ENCODE peak calls at places on chromosomes 7 and 10, in ten cellular contexts. I is fibroblast of lung, L is HCT116, A is colonic mucosa, R is SK-N-SH, F is GM23338, M is IMR-90, D is body of pancreas, W is cardiac muscle cell, Y is endodermal cell. K is an unnamed sample.

GRCh38 chr7:30708983-30709382 is 26.7 kb upstream of the CRHR2 start:
- DNase-seq in Y (no peak), A (no peak), F (no peak), L (no peak), I (no peak), R (no peak), W (peak; percentile 85), D (peak; percentile 14), M (no peak), K (no peak)

GRCh38 chr7:143882020-143882610 is 19.9 kb downstream of the TCAF1 start:
- DNase-seq in D (peak; percentile 40), L (no peak), M (peak; percentile 59), I (peak; percentile 68), R (peak; percentile 81), F (peak; percentile 74), A (peak; percentile 44), W (peak; percentile 91), Y (peak; percentile 87), K (no peak)

GRCh38 chr7:29841926-29842671 is 35.8 kb downstream of the WIPF3 start:
- DNase-seq in L (no peak), M (no peak), R (no peak), F (no peak), W (no peak), I (no peak), D (no peak), Y (no peak), A (no peak), K (no peak)

GRCh38 chr7:123883154-123883553 is 38.2 kb downstream of the HYAL4 start:
- DNase-seq in D (no peak), A (no peak), F (no peak), Y (no peak), L (no peak), I (no peak), W (no peak), R (no peak), M (no peak), K (no peak)

GRCh38 chr10:91627344-91628102 is 5.3 kb downstream of the PPP1R3C start:
- DNase-seq in Y (no peak), F (no peak), M (no peak), W (no peak), D (no peak), A (no peak), R (no peak), L (no peak), I (no peak), K (no peak)

GRCh38 chr10:86090807-86091206 is 275.8 kb downstream of the GRID1 start:
- DNase-seq in D (no peak), M (no peak), R (no peak), W (no peak), A (no peak), F (no peak), I (no peak), Y (peak; percentile 78), L (no peak), K (no peak)

GRCh38 chr10:131933016-131933694 is 32.3 kb downstream of the PPP2R2D start:
- DNase-seq in L (no peak), I (no peak), Y (no peak), A (peak; percentile 30), W (no peak), M (no peak), F (no peak), D (no peak), R (no peak), K (no peak)

GRCh38 chr7:137443616-137444015 is 100.1 kb upstream of the PTN start:
- DNase-seq in F (no peak), L (no peak), Y (no peak), M (peak; percentile 71), I (peak; percentile 95), R (no peak), A (no peak), D (no peak), W (peak; percentile 60), K (peak; percentile 21)

GRCh38 chr7:128265156-128265905 is 24.3 kb downstream of the LEP start:
- DNase-seq in R (peak; percentile 79), F (no peak), I (no peak), A (no peak), M (no peak), W (no peak), D (no peak), Y (no peak), L (no peak), K (no peak)

GRCh38 chr7:128268233-128268632 is 27.2 kb downstream of the LEP start:
- DNase-seq in L (no peak), M (no peak), W (no peak), Y (no peak), R (no peak), I (no peak), F (no peak), D (no peak), A (no peak), K (no peak)

GRCh38 chr7:128265906-128266300 is 24.8 kb downstream of the LEP start:
- DNase-seq in I (no peak), L (no peak), Y (no peak), R (peak; percentile 64), D (no peak), M (no peak), F (no peak), W (no peak), A (no peak), K (no peak)

GRCh38 chr7:128266529-128266890 is 25.4 kb downstream of the LEP start:
- DNase-seq in Y (no peak), D (no peak), I (no peak), W (no peak), A (no peak), R (no peak), M (no peak), L (no peak), F (no peak), K (no peak)

DNA sequence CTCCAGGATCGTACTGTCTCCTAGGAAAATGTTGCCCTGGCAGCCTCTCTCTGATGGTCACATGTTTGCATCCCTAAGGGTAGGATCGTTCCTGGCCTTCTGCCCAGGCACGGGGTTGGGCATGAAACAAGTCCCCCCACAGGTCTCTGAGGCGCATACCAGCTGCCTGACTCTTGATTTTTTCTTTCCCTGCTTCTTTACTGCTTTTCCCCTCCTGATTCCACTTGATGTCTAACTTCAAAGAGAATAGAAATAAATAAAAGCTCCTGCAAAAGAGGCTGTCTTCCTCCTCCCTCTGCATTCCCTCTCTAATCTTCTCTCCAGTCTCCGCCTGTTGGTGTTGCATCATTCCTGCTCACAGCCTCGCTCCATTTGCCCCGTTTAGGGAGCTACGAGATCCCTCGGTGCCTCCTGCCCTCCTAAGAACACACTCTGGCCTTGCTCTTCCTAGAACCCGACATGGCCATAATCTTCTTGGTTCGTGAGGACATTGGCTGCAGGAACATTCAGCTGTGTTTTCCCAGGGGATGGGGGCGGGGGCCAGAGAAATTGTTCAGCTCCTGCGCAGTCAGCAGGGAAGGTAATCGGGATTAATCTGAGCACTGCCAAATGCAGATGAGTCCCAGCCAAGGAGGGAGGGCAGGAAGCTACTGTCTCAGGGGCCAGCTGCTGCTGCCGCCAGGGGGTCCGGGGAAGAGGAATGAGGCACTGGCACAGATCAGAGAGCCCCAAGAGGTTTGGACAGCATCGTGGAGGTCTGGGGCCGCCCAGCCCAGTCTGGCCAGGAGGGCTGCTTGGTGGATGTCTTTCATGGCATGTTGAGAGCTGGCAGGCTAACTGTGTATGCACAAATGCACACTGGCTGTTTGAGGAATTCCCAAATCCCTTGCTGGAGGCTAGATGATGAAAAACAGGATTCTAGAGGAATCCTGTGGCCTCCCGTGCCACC is 26.1 kb downstream of the LEP start:
- DNase-seq in F (peak; percentile 81), A (peak; percentile 56), I (peak; percentile 70), Y (peak; percentile 89), W (peak; percentile 87), R (peak; percentile 90), M (peak; percentile 45), D (peak; percentile 63), L (no peak), K (peak; percentile 18)
- TF ChIP-seq CTCF in F (peak; percentile 22), A (no peak), I (no peak), Y (peak; percentile 60), W (peak; percentile 27), R (peak; percentile 34), M (no peak), D (no peak), L (no peak), K (no peak)

GRCh38 chr7:157056957-157057902 is 46.8 kb upstream of the MNX1 start:
- DNase-seq in W (no peak), Y (no peak), I (no peak), R (no peak), M (no peak), D (no peak), A (no peak), F (no peak), L (no peak), K (no peak)
- H3K27me3 ChIP-seq in W (no peaks in the 10 kb centered on the region), Y (no peaks in the 10 kb centered on the region), I (no peaks in the 10 kb centered on the region), R (peaks cover 66% of the 10 kb centered on the region), M (peaks cover 18% of the 10 kb centered on the region), D (no peaks in the 10 kb centered on the region), A (no peaks in the 10 kb centered on the region), F (no peaks in the 10 kb centered on the region), L (no peaks in the 10 kb centered on the region), K (peaks cover 2% of the 10 kb centered on the region)

GRCh38 chr10:128086003-128086863 is 40.0 kb downstream of the MKI67 start:
- DNase-seq in R (no peak), A (no peak), F (no peak), L (no peak), D (no peak), W (no peak), I (no peak), M (no peak), Y (peak; percentile 44), K (no peak)

GRCh38 chr10:128087146-128087883 is 38.9 kb downstream of the MKI67 start:
- DNase-seq in L (no peak), A (no peak), M (no peak), D (no peak), Y (no peak), R (no peak), W (no peak), I (no peak), F (no peak), K (no peak)

GRCh38 chr10:128084991-128085390 is 41.2 kb downstream of the MKI67 start:
- DNase-seq in W (no peak), D (no peak), A (no peak), R (no peak), Y (peak; percentile 40), F (no peak), L (no peak), M (no peak), I (no peak), K (no peak)

GRCh38 chr10:128091636-128092210 is 34.5 kb downstream of the MKI67 start:
- DNase-seq in L (no peak), Y (peak; percentile 83), M (no peak), F (peak; percentile 80), W (no peak), A (no peak), D (no peak), R (no peak), I (no peak), K (no peak)

DNA sequence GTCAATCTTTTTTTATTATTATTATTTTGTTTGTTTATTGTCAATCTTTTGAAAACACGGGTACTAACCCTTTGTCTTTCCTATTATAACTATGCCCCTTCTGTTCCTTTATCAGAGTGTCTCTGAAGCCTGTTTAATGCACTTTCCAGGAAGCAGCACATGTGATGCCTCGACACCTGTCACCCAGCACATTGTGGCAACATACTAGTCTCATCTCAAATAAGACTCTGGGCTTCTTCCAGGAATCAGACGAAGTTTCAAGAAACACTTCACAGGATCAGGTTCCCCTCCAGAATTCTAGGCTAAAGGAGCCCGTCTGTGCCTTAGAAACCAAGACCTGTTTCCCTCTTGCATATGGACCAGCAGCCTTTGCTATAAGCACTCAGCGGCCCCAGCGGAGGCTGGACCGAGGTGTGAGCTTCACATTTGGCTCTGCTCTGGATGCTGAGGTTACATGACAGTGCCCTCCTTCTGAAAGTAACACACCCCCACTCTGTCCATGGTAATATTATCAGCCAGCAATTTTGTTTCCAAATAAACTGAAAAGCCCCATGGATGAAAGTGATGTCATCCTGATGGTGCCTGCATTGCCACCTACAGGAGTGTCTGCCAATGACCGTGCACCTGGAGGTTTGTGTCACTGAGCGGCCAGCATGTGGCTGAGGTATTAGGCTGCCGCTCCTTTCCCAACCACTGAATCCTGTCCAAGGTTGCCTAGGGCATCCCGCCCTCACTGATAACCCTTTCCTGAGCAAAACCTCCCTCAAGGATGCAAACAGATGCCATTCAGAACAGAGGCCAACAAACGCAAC is 38.1 kb downstream of the MKI67 start:
- DNase-seq in R (peak; percentile 54), W (no peak), M (no peak), I (no peak), A (no peak), F (peak; percentile 57), Y (peak; percentile 80), L (peak; percentile 47), D (no peak), K (no peak)
- TF ChIP-seq CTCF in R (no peak), W (no peak), M (no peak), I (no peak), A (no peak), F (peak; percentile 51), Y (peak; percentile 68), L (peak; percentile 54), D (no peak), K (peak; percentile 22)

DNA sequence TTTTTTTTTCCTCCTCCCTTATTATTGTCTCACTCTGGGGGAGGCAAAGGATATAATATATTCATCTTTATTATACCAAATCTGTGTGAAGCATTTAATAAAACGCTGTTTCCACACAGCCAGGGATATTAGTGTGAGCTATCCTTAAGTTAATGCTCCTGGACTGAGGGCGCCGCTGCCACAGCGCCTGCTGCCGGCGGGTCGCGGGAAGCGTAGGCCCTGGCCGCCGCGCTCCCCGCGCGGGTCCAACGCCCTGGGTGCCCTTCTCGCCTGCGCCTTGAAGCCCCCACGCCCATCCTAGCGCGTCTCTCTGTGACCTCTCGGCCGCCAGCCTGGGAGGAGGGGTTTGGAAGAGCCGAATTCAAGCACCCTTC is 9.5 kb upstream of the LBX1 start:
- DNase-seq in A (no peak), D (no peak), M (no peak), Y (peak; percentile 78), I (no peak), R (no peak), F (peak; percentile 63), L (peak; percentile 18), W (peak; percentile 32), K (no peak)
- H3K27me3 ChIP-seq in A (peaks cover 64% of the 10 kb centered on the region), D (peaks cover 26% of the 10 kb centered on the region), M (peaks cover 63% of the 10 kb centered on the region), Y (peaks cover 100% of the 10 kb centered on the region), I (peaks cover 53% of the 10 kb centered on the region), R (peaks cover 55% of the 10 kb centered on the region), F (peaks cover 96% of the 10 kb centered on the region), L (no peaks in the 10 kb centered on the region), W (peaks cover 99% of the 10 kb centered on the region), K (peaks cover 84% of the 10 kb centered on the region)

K was measured in kidney epithelial cell.